ENCODE peak calls at places on chromosomes 11 and 22, in nine cellular contexts. Y is IMR-90, D is A549, L is dorsolateral prefrontal cortex, A is esophagus squamous epithelium, I is upper lobe of right lung, Z is pancreas, C is prostate gland, P is suprapubic skin. O is an unnamed sample.

GRCh38 chr11:93216511-93217121 is 18.8 kb upstream of the SLC36A4 start:
- DNase-seq in Y (no peak), D (no peak), L (no peak), A (no peak), I (no peak), Z (no peak), C (no peak), P (no peak), O (no peak)

GRCh38 chr11:15969281-15969680 is 387.1 kb downstream of the SOX6 start:
- DNase-seq in Y (peak), D (peak), L (peak), A (no peak), I (no peak), Z (peak), C (peak), P (no peak), O (peak)

GRCh38 chr22:30943368-30943767 is 25.2 kb downstream of the MORC2 start:
- DNase-seq in Y (no peak), D (no peak), L (no peak), A (no peak), I (no peak), Z (no peak), C (no peak), P (no peak), O (no peak)

GRCh38 chr11:95429376-95429907 is 198.4 kb upstream of the SESN3 start:
- DNase-seq in Y (no peak), D (no peak), L (no peak), A (no peak), I (no peak), Z (no peak), C (no peak), P (no peak), O (no peak)

GRCh38 chr11:772429-773390 is 4.6 kb downstream of the GATD1 start:
- DNase-seq in Y (no peak), D (no peak), L (peak), A (no peak), I (peak), Z (no peak), C (no peak), P (peak), O (peak)

GRCh38 chr11:121117753-121118152 is 16.7 kb downstream of the TECTA start:
- DNase-seq in Y (no peak), D (no peak), L (no peak), A (no peak), I (no peak), Z (no peak), C (no peak), P (no peak), O (no peak)

GRCh38 chr11:115684135-115684534 is 179.9 kb upstream of the CADM1 start:
- DNase-seq in Y (no peak), D (no peak), L (no peak), A (no peak), I (no peak), Z (no peak), C (no peak), P (no peak), O (no peak)

GRCh38 chr11:127818625-127819024 is 768.7 kb downstream of the ETS1 start:
- DNase-seq in Y (no peak), D (no peak), L (no peak), A (no peak), I (no peak), Z (no peak), C (no peak), P (no peak), O (no peak)

GRCh38 chr22:31238057-31238456 is 26.0 kb downstream of the LIMK2 start:
- DNase-seq in Y (no peak), D (no peak), L (no peak), A (no peak), I (no peak), Z (no peak), C (no peak), P (no peak), O (no peak)

GRCh38 chr11:99509863-99510262 is 489.1 kb downstream of the CNTN5 start:
- DNase-seq in Y (no peak), D (no peak), L (no peak), A (no peak), I (no peak), Z (no peak), C (no peak), P (no peak), O (no peak)

DNA sequence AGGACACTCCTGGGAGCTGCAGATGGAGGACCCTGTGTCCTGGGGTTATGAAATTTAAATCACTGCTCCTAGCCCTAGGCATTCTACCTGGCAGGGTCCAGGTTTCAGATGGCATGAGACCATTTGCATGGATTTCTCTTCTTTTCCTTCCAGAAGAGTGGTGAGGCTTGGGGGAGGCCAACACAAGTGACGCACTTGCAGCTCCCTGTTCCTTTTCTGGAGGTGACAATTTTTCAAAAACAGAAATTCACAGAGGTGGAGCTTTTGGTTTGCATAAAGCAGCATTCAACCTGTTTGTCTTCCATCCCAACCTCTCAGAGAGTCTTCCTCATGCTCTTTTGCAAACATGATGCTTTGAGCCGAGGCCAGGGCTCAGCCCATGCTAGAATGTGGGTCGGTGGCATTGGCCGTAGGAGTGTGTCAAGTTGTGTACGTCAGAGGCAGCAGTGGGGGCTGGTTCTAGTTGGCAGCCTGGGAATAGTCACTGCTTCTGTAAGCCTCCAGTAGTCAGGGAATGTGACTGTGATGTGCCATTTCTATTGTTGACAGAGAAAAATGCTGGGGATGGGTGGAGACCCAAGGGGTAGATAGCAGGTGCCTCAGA is 6.4 kb downstream of the CRY2 start:
- DNase-seq in Y (no peak), D (no peak), L (peak), A (no peak), I (no peak), Z (no peak), C (no peak), P (no peak), O (no peak)
- H3K27ac ChIP-seq in Y (no peak), D (no peak), L (peak), A (no peak), I (no peak), Z (no peak), C (no peak), P (peak), O (no peak)

GRCh38 chr11:65903068-65903481 is 2.9 kb upstream of the FOSL1 start:
- DNase-seq in Y (peak), D (peak), L (no peak), A (no peak), I (no peak), Z (no peak), C (no peak), P (no peak), O (no peak)
- H3K27ac ChIP-seq in Y (peak), D (peak), L (no peak), A (peak), I (no peak), Z (no peak), C (no peak), P (no peak), O (no peak)

GRCh38 chr11:68942090-68942620 is 38.5 kb downstream of the IGHMBP2 start:
- DNase-seq in Y (no peak), D (no peak), L (no peak), A (no peak), I (no peak), Z (no peak), C (no peak), P (no peak), O (no peak)

GRCh38 chr11:68939583-68940555 is 36.2 kb downstream of the IGHMBP2 start:
- DNase-seq in Y (no peak), D (no peak), L (no peak), A (no peak), I (no peak), Z (no peak), C (no peak), P (no peak), O (no peak)

GRCh38 chr11:68940651-68941323 is 37.1 kb downstream of the IGHMBP2 start:
- DNase-seq in Y (no peak), D (no peak), L (no peak), A (no peak), I (no peak), Z (no peak), C (no peak), P (no peak), O (no peak)

GRCh38 chr11:68941324-68942089 is 37.8 kb downstream of the IGHMBP2 start:
- DNase-seq in Y (no peak), D (no peak), L (no peak), A (no peak), I (no peak), Z (no peak), C (no peak), P (no peak), O (no peak)

GRCh38 chr11:68942751-68943271 is 38.0 kb downstream of the MRGPRD start:
- DNase-seq in Y (no peak), D (no peak), L (no peak), A (no peak), I (no peak), Z (no peak), C (no peak), P (no peak), O (no peak)
- H3K27ac ChIP-seq in Y (no peak), D (no peak), L (peak), A (peak), I (no peak), Z (no peak), C (peak), P (peak), O (no peak)

GRCh38 chr11:132464939-132465338 is 1067.4 kb downstream of the OPCML start:
- DNase-seq in Y (no peak), D (no peak), L (no peak), A (no peak), I (no peak), Z (no peak), C (no peak), P (no peak), O (no peak)
- H3K27ac ChIP-seq in Y (no peak), D (no peak), L (no peak), A (no peak), I (no peak), Z (no peak), C (no peak), P (no peak), O (no peak)

GRCh38 chr11:44563716-44564115 is 1.7 kb upstream of the CD82 start:
- DNase-seq in Y (peak), D (no peak), L (no peak), A (no peak), I (no peak), Z (no peak), C (no peak), P (no peak), O (no peak)
- H3K27ac ChIP-seq in Y (peak), D (no peak), L (peak), A (peak), I (peak), Z (peak), C (peak), P (peak), O (no peak)

GRCh38 chr11:102317768-102318103 is 452 bp downstream of the BIRC3 start:
- DNase-seq in Y (no peak), D (no peak), L (no peak), A (no peak), I (no peak), Z (no peak), C (no peak), P (no peak), O (no peak)

GRCh38 chr11:102320166-102320565 is 2.9 kb downstream of the BIRC3 start:
- DNase-seq in Y (no peak), D (no peak), L (no peak), A (no peak), I (no peak), Z (no peak), C (no peak), P (no peak), O (no peak)

GRCh38 chr11:102319544-102319943 is 2.3 kb downstream of the BIRC3 start:
- DNase-seq in Y (no peak), D (no peak), L (no peak), A (no peak), I (no peak), Z (no peak), C (no peak), P (no peak), O (no peak)

GRCh38 chr11:102317099-102317767 is at the start of gene BIRC3:
- DNase-seq in Y (peak), D (peak), L (peak), A (peak), I (peak), Z (peak), C (peak), P (peak), O (no peak)

DNA sequence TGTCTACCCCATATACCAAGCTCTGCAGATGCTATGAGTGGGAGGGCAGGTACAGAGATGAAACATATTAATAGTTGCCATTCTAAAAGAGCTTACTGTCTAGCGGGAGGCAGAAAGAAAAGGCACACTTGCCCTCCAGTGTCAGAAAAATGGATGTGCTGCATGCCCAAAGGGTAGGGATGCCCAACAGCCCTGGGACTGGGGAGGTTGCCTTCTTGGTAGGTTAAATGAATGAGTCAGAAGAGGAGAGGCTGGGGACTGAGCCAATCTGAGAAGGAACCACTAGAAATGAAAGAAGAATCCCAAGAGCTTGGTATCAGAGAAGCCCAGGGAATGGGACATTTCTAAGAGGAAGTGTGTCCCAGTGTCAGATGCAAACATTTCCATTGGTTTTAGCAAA is 1.2 kb downstream of the BIRC3 start:
- DNase-seq in Y (peak), D (peak), L (no peak), A (no peak), I (no peak), Z (no peak), C (no peak), P (no peak), O (no peak)
- H3K27ac ChIP-seq in Y (no peak), D (peak), L (no peak), A (peak), I (peak), Z (peak), C (no peak), P (peak), O (no peak)

GRCh38 chr11:76243648-76244285 is 37.5 kb upstream of the WNT11 start:
- DNase-seq in Y (no peak), D (no peak), L (no peak), A (no peak), I (no peak), Z (no peak), C (no peak), P (no peak), O (no peak)

GRCh38 chr11:76243157-76243556 is 36.9 kb upstream of the WNT11 start:
- DNase-seq in Y (no peak), D (no peak), L (no peak), A (no peak), I (no peak), Z (no peak), C (no peak), P (no peak), O (no peak)

GRCh38 chr11:76240666-76241065 is 34.4 kb upstream of the WNT11 start:
- DNase-seq in Y (no peak), D (no peak), L (no peak), A (no peak), I (no peak), Z (no peak), C (no peak), P (no peak), O (no peak)

GRCh38 chr11:76241243-76242000 is 35.1 kb upstream of the WNT11 start:
- DNase-seq in Y (no peak), D (no peak), L (no peak), A (no peak), I (no peak), Z (no peak), C (no peak), P (no peak), O (no peak)

DNA sequence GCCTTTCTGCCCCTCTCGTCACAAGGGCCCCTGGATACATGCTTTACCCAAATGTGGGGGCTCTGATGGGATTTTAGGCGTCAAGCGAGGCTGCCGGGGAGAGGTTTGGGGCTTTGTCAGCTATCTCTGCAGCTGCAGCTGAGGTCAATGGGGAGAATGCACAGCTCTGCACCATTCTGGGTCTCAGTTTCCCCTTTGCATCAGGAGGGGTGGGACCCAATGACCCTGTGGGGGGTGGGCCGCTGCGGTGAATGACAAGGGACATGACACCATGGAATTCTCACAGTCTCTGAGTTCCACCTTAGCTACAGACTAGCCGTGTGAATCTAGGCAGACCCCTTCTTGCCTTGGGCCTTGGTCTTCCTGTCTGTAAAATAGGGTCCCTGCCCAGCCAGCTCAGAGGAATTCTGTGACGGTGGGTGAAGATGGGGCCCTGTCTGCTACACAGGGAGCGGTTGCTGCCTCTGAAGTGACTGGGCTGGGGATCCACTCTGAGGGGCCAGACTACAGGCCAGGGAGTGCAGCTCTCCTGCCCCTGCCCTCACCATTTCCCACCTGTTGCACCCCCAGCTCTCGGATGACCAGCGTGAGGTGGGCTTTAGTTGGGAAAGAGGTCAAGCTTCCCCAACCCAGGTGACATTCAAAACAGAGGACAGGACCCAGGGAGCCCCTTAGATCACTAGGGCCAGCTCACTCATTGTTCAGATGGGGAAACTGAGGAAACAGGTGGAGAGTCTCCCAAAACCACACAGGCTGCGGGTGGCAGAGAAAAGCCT is 35.9 kb upstream of the WNT11 start:
- DNase-seq in Y (no peak), D (no peak), L (no peak), A (no peak), I (no peak), Z (no peak), C (no peak), P (no peak), O (no peak)
- H3K27ac ChIP-seq in Y (no peak), D (no peak), L (no peak), A (no peak), I (no peak), Z (no peak), C (no peak), P (no peak), O (no peak)